ENCODE peak calls at places on chromosomes 7 and 10, in nine cellular contexts. R is HepG2, Z is cardiac muscle cell, B is HFFc6, U is tibial nerve, H is lower lobe of right lung, J is B cell, Y is AG09309, L is dorsolateral prefrontal cortex. I is an unnamed sample.

GRCh38 chr7:134905375-134905774 is 80.9 kb upstream of the AGBL3 start:
- DNase-seq in R (no peak), Z (no peak), B (peak; percentile 85), U (peak; percentile 69), H (no peak), J (no peak), Y (peak; percentile 83), L (no peak), I (no peak)

GRCh38 chr10:129466703-129467345 is at the start of gene MGMT:
- DNase-seq in R (peak; percentile 62), Z (peak; percentile 91), B (peak; percentile 79), U (peak; percentile 97), H (peak; percentile 97), J (peak; percentile 96), Y (peak; percentile 20), L (peak; percentile 92), I (peak; percentile 98)

GRCh38 chr10:94133239-94133638 is 139.5 kb downstream of the PLCE1 start:
- DNase-seq in R (no peak), Z (no peak), B (peak; percentile 17), U (no peak), H (no peak), J (no peak), Y (no peak), L (peak; percentile 3), I (no peak)

GRCh38 chr7:90625562-90625961 is 29.4 kb downstream of the CDK14 start:
- DNase-seq in R (no peak), Z (peak; percentile 96), B (no peak), U (peak; percentile 61), H (no peak), J (no peak), Y (no peak), L (no peak), I (no peak)

GRCh38 chr7:39910108-39910869 is 39.8 kb upstream of the CDK13 start:
- DNase-seq in R (peak; percentile 14), Z (peak; percentile 44), B (peak; percentile 31), U (no peak), H (no peak), J (no peak), Y (peak; percentile 18), L (no peak), I (no peak)

GRCh38 chr10:15223174-15223573 is 54.7 kb upstream of the NMT2 start:
- DNase-seq in R (no peak), Z (no peak), B (peak; percentile 28), U (no peak), H (no peak), J (no peak), Y (peak; percentile 51), L (no peak), I (no peak)

GRCh38 chr10:113029055-113029440 is 79.0 kb downstream of the TCF7L2 start:
- DNase-seq in R (no peak), Z (no peak), B (no peak), U (no peak), H (no peak), J (no peak), Y (no peak), L (no peak), I (no peak)

GRCh38 chr10:35971397-35971796 is 329.3 kb upstream of the FZD8 start:
- DNase-seq in R (no peak), Z (no peak), B (no peak), U (no peak), H (no peak), J (no peak), Y (no peak), L (no peak), I (no peak)

GRCh38 chr10:23116696-23117095 is 21.3 kb downstream of the MSRB2 start:
- DNase-seq in R (no peak), Z (no peak), B (no peak), U (no peak), H (no peak), J (no peak), Y (no peak), L (no peak), I (no peak)

GRCh38 chr10:122140477-122140902 is 130.6 kb upstream of the BTBD16 start:
- DNase-seq in R (no peak), Z (peak; percentile 32), B (peak; percentile 35), U (no peak), H (no peak), J (no peak), Y (no peak), L (no peak), I (no peak)

GRCh38 chr10:123141791-123142700 is 5.9 kb upstream of the HMX2 start:
- DNase-seq in R (no peak), Z (no peak), B (no peak), U (no peak), H (no peak), J (no peak), Y (no peak), L (no peak), I (peak; percentile 38)

GRCh38 chr7:92915348-92915747 is 79.0 kb upstream of the CDK6 start:
- DNase-seq in R (no peak), Z (no peak), B (no peak), U (no peak), H (no peak), J (no peak), Y (no peak), L (no peak), I (no peak)

GRCh38 chr10:11896549-11897200 is 73.5 kb downstream of the PROSER2 start:
- DNase-seq in R (no peak), Z (no peak), B (no peak), U (no peak), H (no peak), J (no peak), Y (no peak), L (no peak), I (no peak)

GRCh38 chr10:103648951-103649532 is 155.5 kb downstream of the NEURL1 start:
- DNase-seq in R (no peak), Z (no peak), B (peak; percentile 49), U (no peak), H (peak; percentile 64), J (no peak), Y (peak; percentile 42), L (no peak), I (no peak)

GRCh38 chr10:73478636-73479035 is 17.2 kb downstream of the PPP3CB start:
- DNase-seq in R (no peak), Z (no peak), B (no peak), U (no peak), H (no peak), J (no peak), Y (no peak), L (no peak), I (peak; percentile 37)
- TF ChIP-seq CTCF in R (no peak), Z (no peak), B (no peak), U (no peak), H (no peak), J (no peak), Y (no peak), L (no peak), I (no peak)

GRCh38 chr10:111856631-111857030 is 326.9 kb downstream of the GPAM start:
- DNase-seq in R (peak; percentile 4), Z (peak; percentile 2), B (no peak), U (no peak), H (no peak), J (no peak), Y (no peak), L (no peak), I (no peak)
- TF ChIP-seq CTCF in R (peak; percentile 44), Z (no peak), B (no peak), U (peak; percentile 9), H (peak; percentile 12), J (no peak), Y (peak; percentile 20), L (peak; percentile 42), I (no peak)

GRCh38 chr7:17989546-17989945 is 38.1 kb downstream of the PRPS1L1 start:
- DNase-seq in R (no peak), Z (no peak), B (no peak), U (no peak), H (no peak), J (no peak), Y (no peak), L (no peak), I (no peak)

GRCh38 chr7:17988136-17988535 is 39.5 kb downstream of the PRPS1L1 start:
- DNase-seq in R (no peak), Z (peak; percentile 88), B (no peak), U (no peak), H (no peak), J (no peak), Y (no peak), L (no peak), I (no peak)

GRCh38 chr7:17990761-17991160 is 36.9 kb downstream of the PRPS1L1 start:
- DNase-seq in R (no peak), Z (no peak), B (no peak), U (no peak), H (no peak), J (no peak), Y (no peak), L (no peak), I (no peak)

GRCh38 chr7:17986826-17987225 is 40.8 kb downstream of the PRPS1L1 start:
- DNase-seq in R (no peak), Z (no peak), B (peak; percentile 74), U (no peak), H (no peak), J (no peak), Y (peak; percentile 75), L (no peak), I (no peak)

GRCh38 chr7:17988858-17989257 is 38.8 kb downstream of the PRPS1L1 start:
- DNase-seq in R (no peak), Z (no peak), B (no peak), U (no peak), H (no peak), J (no peak), Y (no peak), L (no peak), I (no peak)
- TF ChIP-seq CTCF in R (no peak), Z (no peak), B (no peak), U (no peak), H (no peak), J (no peak), Y (no peak), L (no peak), I (no peak)

GRCh38 chr7:74625446-74625845 is 32.1 kb upstream of the GTF2I start:
- DNase-seq in R (peak; percentile 46), Z (no peak), B (peak; percentile 41), U (peak; percentile 23), H (no peak), J (no peak), Y (peak; percentile 29), L (no peak), I (no peak)
- TF ChIP-seq CTCF in R (peak; percentile 18), Z (peak; percentile 30), B (peak; percentile 63), U (no peak), H (peak; percentile 21), J (peak; percentile 40), Y (peak; percentile 23), L (peak; percentile 30), I (no peak)

GRCh38 chr7:132169730-132170129 is 406.5 kb downstream of the PLXNA4 start:
- DNase-seq in R (no peak), Z (no peak), B (no peak), U (no peak), H (no peak), J (no peak), Y (no peak), L (no peak), I (no peak)
- TF ChIP-seq CTCF in R (no peak), Z (no peak), B (no peak), U (no peak), H (no peak), J (no peak), Y (no peak), L (no peak), I (no peak)